ENCODE peak calls at places on chromosome 5, in five cellular contexts. W, C, R, D and T are unnamed samples.
A peak's percentile ranks its signal among the peaks of the same experiment; 100 is the strongest.

GRCh38 chr5:174610968-174611367 is 113.4 kb upstream of the MSX2 start:
- DNase-seq in W (no peak), C (peak; percentile 30), R (no peak), D (no peak), T (no peak)

GRCh38 chr5:3303777-3304176 is 291.9 kb upstream of the IRX1 start:
- DNase-seq in W (no peak), C (no peak), R (no peak), D (no peak), T (no peak)

GRCh38 chr5:80495891-80496290 is 8.0 kb downstream of the FAM151B start:
- DNase-seq in W (no peak), C (no peak), R (no peak), D (no peak), T (no peak)

GRCh38 chr5:111271885-111272284 is 47.7 kb downstream of the CAMK4 start:
- DNase-seq in W (no peak), C (peak; percentile 46), R (no peak), D (no peak), T (no peak)

GRCh38 chr5:134088291-134088690 is 26.2 kb upstream of the TCF7 start:
- DNase-seq in W (no peak), C (no peak), R (no peak), D (no peak), T (no peak)

GRCh38 chr5:91468643-91469422 is 85.7 kb upstream of the ARRDC3 start:
- DNase-seq in W (no peak), C (peak; percentile 1), R (no peak), D (no peak), T (no peak)

GRCh38 chr5:171537463-171537862 is 118.0 kb downstream of the FGF18 start:
- DNase-seq in W (no peak), C (no peak), R (no peak), D (no peak), T (no peak)

GRCh38 chr5:172044631-172045314 is 38.3 kb upstream of the FBXW11 start:
- DNase-seq in W (no peak), C (no peak), R (no peak), D (peak; percentile 62), T (no peak)

GRCh38 chr5:57850109-57850508 is 367.5 kb upstream of the ACTBL2 start:
- DNase-seq in W (no peak), C (no peak), R (no peak), D (no peak), T (no peak)

GRCh38 chr5:54644226-54644625 is 126.7 kb downstream of the SNX18 start:
- DNase-seq in W (no peak), C (peak; percentile 94), R (no peak), D (no peak), T (no peak)

GRCh38 chr5:497871-498509 is 26.3 kb downstream of the SLC9A3 start:
- DNase-seq in W (no peak), C (no peak), R (no peak), D (no peak), T (no peak)

GRCh38 chr5:94745786-94746730 is 127.6 kb downstream of the SLF1 start:
- DNase-seq in W (no peak), C (peak; percentile 45), R (no peak), D (no peak), T (no peak)

GRCh38 chr5:107215581-107215980 is 455.2 kb downstream of the EFNA5 start:
- DNase-seq in W (no peak), C (peak; percentile 11), R (no peak), D (no peak), T (no peak)

GRCh38 chr5:33641722-33642505 is 201.1 kb downstream of the TARS1 start:
- DNase-seq in W (no peak), C (peak; percentile 88), R (no peak), D (peak; percentile 12), T (no peak)

GRCh38 chr5:95718203-95718602 is 12.9 kb upstream of the RHOBTB3 start:
- DNase-seq in W (peak; percentile 40), C (peak; percentile 9), R (no peak), D (no peak), T (no peak)

GRCh38 chr5:172303090-172303995 is 19.8 kb upstream of the UBTD2 start:
- DNase-seq in W (no peak), C (peak; percentile 70), R (no peak), D (no peak), T (no peak)

GRCh38 chr5:104800440-104801048 is 1238.0 kb upstream of the NUDT12 start:
- DNase-seq in W (no peak), C (peak; percentile 5), R (no peak), D (peak; percentile 58), T (no peak)
- TF ChIP-seq CTCF in W (peak; percentile 35), C (peak; percentile 55), R (no peak), D (peak; percentile 79), T (no peak)

GRCh38 chr5:37722236-37723146 is 117.3 kb downstream of the GDNF start:
- DNase-seq in W (no peak), C (peak; percentile 96), R (no peak), D (no peak), T (no peak)
- H3K27ac ChIP-seq in W (no peak overlapping the region), C (peak overlapping the region; percentile 53), R (peak overlapping the region; percentile 5), D (no peak overlapping the region), T (no peak overlapping the region)

GRCh38 chr5:116301110-116301509 is 216.3 kb downstream of the COMMD10 start:
- DNase-seq in W (no peak), C (no peak), R (no peak), D (no peak), T (no peak)
- TF ChIP-seq CTCF in W (no peak), C (no peak), R (no peak), D (peak; percentile 38), T (no peak)

DNA sequence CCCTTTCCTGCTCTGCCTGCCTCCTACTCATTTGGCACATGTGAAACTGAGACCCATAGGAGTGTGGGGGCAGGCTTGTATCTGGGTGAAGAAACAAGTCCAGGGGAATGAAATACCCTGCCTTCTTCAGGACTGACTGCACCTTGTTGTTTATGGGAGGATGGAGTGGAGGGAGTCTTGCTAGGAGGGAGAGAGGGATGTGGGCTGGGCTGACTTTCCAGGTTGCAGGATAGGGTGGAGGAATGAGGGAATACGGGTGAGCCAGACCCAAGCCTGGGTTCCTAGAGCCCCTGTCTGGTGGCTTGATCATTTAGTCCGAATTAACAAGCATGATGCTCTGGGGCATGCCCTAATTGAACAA is 3.3 kb downstream of the CXXC5 start:
- DNase-seq in W (no peak), C (no peak), R (no peak), D (no peak), T (no peak)
- H3K27ac ChIP-seq in W (peak overlapping the region; percentile 89), C (peak overlapping the region; percentile 74), R (peak overlapping the region; percentile 92), D (peak overlapping the region; percentile 93), T (no peak overlapping the region)